ENCODE peak calls at places on chromosomes 4 and X, in nine cellular contexts. B, S, P, R, Y, F, D, M and I are unnamed samples. For H3K4me1, the result is how much of the 10 kb centered on the place peaks cover.

GRCh38 chr4:3445829-3446545 is 4.2 kb downstream of the HGFAC start:
- DNase-seq in B (no peak), S (no peak), P (no peak), R (no peak), Y (no peak), F (no peak), D (no peak), M (no peak), I (no peak)

GRCh38 chr4:83890816-83891215 is 354.9 kb downstream of the GPAT3 start:
- DNase-seq in B (peak), S (no peak), P (no peak), R (no peak), Y (no peak), F (no peak), D (no peak), M (no peak), I (peak)

GRCh38 chrX:120795301-120795700 is 80.4 kb downstream of the CT47B1 start:
- DNase-seq in B (no peak), S (no peak), P (no peak), R (peak), Y (no peak), F (no peak), D (no peak), M (no peak), I (peak)

GRCh38 chrX:52216541-52216940 is 31.9 kb downstream of the MAGED4 start:
- DNase-seq in B (no peak), S (no peak), P (no peak), R (no peak), Y (no peak), F (no peak), D (no peak), M (no peak), I (no peak)

GRCh38 chrX:129786210-129786651 is 6.5 kb downstream of the SASH3 start:
- DNase-seq in B (no peak), S (no peak), P (no peak), R (no peak), Y (no peak), F (no peak), D (no peak), M (no peak), I (no peak)

GRCh38 chr4:60683953-60684352 is 516.2 kb upstream of the ADGRL3 start:
- DNase-seq in B (no peak), S (no peak), P (no peak), R (no peak), Y (no peak), F (peak), D (no peak), M (no peak), I (peak)

GRCh38 chr4:65502151-65502691 is 168.1 kb downstream of the EPHA5 start:
- DNase-seq in B (no peak), S (no peak), P (no peak), R (peak), Y (no peak), F (no peak), D (no peak), M (no peak), I (peak)

GRCh38 chr4:70979445-70980008 is 13.9 kb upstream of the DCK start:
- DNase-seq in B (no peak), S (no peak), P (no peak), R (peak), Y (no peak), F (no peak), D (no peak), M (no peak), I (no peak)

GRCh38 chr4:182914357-182914756 is 2.8 kb downstream of the DCTD start:
- DNase-seq in B (no peak), S (no peak), P (no peak), R (no peak), Y (no peak), F (no peak), D (no peak), M (no peak), I (no peak)

GRCh38 chrX:129717902-129718301 is 20.9 kb upstream of the XPNPEP2 start:
- DNase-seq in B (no peak), S (no peak), P (no peak), R (no peak), Y (no peak), F (peak), D (no peak), M (no peak), I (peak)

GRCh38 chr4:152369203-152369902 is 166.5 kb downstream of the FBXW7 start:
- DNase-seq in B (no peak), S (no peak), P (no peak), R (no peak), Y (no peak), F (no peak), D (no peak), M (no peak), I (no peak)

GRCh38 chr4:39319678-39320077 is 46.5 kb downstream of the RFC1 start:
- DNase-seq in B (peak), S (no peak), P (peak), R (peak), Y (no peak), F (peak), D (no peak), M (peak), I (peak)

GRCh38 chr4:13523105-13523477 is 21.2 kb downstream of the NKX3-2 start:
- DNase-seq in B (no peak), S (no peak), P (no peak), R (no peak), Y (no peak), F (no peak), D (no peak), M (no peak), I (no peak)

GRCh38 chr4:107579099-107579498 is 140.9 kb downstream of the PAPSS1 start:
- DNase-seq in B (no peak), S (no peak), P (peak), R (no peak), Y (no peak), F (no peak), D (no peak), M (no peak), I (no peak)

GRCh38 chr4:52266537-52267137 is 215.5 kb downstream of the SPATA18 start:
- DNase-seq in B (no peak), S (no peak), P (no peak), R (no peak), Y (peak), F (no peak), D (no peak), M (no peak), I (no peak)

GRCh38 chr4:113146876-113147358 is 97.5 kb downstream of the ANK2 start:
- DNase-seq in B (no peak), S (no peak), P (no peak), R (peak), Y (no peak), F (peak), D (no peak), M (no peak), I (peak)

GRCh38 chr4:1218892-1219552 is 29.9 kb downstream of the CTBP1 start:
- DNase-seq in B (no peak), S (no peak), P (no peak), R (no peak), Y (no peak), F (no peak), D (no peak), M (no peak), I (no peak)

GRCh38 chr4:2927016-2927695 is 36.0 kb downstream of the NOP14 start:
- DNase-seq in B (no peak), S (no peak), P (no peak), R (no peak), Y (no peak), F (no peak), D (no peak), M (no peak), I (no peak)

GRCh38 chr4:10058371-10058770 is 37.1 kb upstream of the SLC2A9 start:
- DNase-seq in B (no peak), S (no peak), P (no peak), R (no peak), Y (no peak), F (no peak), D (no peak), M (no peak), I (no peak)

GRCh38 chr4:5500165-5500564 is 208.2 kb downstream of the EVC2 start:
- DNase-seq in B (no peak), S (no peak), P (no peak), R (no peak), Y (no peak), F (peak), D (no peak), M (peak), I (peak)

GRCh38 chr4:96186593-96186992 is 346.7 kb downstream of the PDHA2 start:
- DNase-seq in B (no peak), S (no peak), P (no peak), R (no peak), Y (peak), F (no peak), D (no peak), M (no peak), I (no peak)

GRCh38 chr4:95516528-95517011 is 32.2 kb downstream of the UNC5C start:
- DNase-seq in B (no peak), S (no peak), P (peak), R (no peak), Y (no peak), F (peak), D (no peak), M (no peak), I (no peak)

GRCh38 chr4:89704651-89705395 is 132.1 kb downstream of the SNCA start:
- DNase-seq in B (no peak), S (no peak), P (no peak), R (no peak), Y (no peak), F (no peak), D (no peak), M (no peak), I (no peak)

GRCh38 chrX:112048707-112049106 is 33.9 kb downstream of the TRPC5 start:
- DNase-seq in B (no peak), S (peak), P (no peak), R (no peak), Y (peak), F (no peak), D (peak), M (no peak), I (no peak)

GRCh38 chrX:15751160-15751819 is 13.2 kb downstream of the CA5B start:
- DNase-seq in B (no peak), S (no peak), P (no peak), R (peak), Y (no peak), F (peak), D (no peak), M (no peak), I (peak)

GRCh38 chrX:15755091-15755490 is 17.0 kb downstream of the CA5B start:
- DNase-seq in B (no peak), S (no peak), P (peak), R (no peak), Y (no peak), F (no peak), D (no peak), M (no peak), I (no peak)

GRCh38 chrX:15749642-15750610 is 11.9 kb downstream of the CA5B start:
- DNase-seq in B (no peak), S (no peak), P (no peak), R (peak), Y (no peak), F (peak), D (no peak), M (no peak), I (peak)

GRCh38 chrX:15747626-15748173 is 9.6 kb downstream of the CA5B start:
- DNase-seq in B (no peak), S (no peak), P (no peak), R (no peak), Y (peak), F (no peak), D (peak), M (no peak), I (no peak)

GRCh38 chrX:15750611-15751159 is 12.6 kb downstream of the CA5B start:
- DNase-seq in B (no peak), S (no peak), P (no peak), R (no peak), Y (no peak), F (no peak), D (no peak), M (no peak), I (peak)
- H3K27ac ChIP-seq in B (no peak), S (no peak), P (no peak), R (no peak), Y (no peak), F (peak), D (no peak), M (no peak), I (peak)

DNA sequence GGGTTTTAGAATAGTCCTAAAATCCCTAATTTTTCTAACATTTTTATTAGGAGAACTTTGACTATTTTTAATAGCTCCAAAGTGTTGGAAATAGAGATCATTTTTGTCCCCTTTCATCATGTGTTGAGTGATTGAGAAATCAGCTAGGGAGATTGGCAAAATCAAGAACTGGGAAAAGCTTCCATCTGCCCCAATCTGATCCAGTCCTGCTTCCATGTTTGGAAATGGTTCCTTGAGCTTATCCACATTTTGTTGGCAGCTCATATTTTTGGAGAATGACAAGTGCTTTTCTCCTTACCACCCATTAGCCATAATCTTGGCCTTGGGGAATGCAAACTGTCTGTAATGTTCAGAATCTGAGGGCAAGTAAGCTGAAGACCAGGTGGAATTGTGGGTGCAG is 73.9 kb downstream of the SYNPO2 start:
- DNase-seq in B (no peak), S (no peak), P (no peak), R (no peak), Y (no peak), F (no peak), D (no peak), M (no peak), I (no peak)
- H3K4me1 ChIP-seq in B (under half), S (under half), P (under half), R (under half), Y (under half), F (under half), D (under half), M (under half), I (under half)

GRCh38 chr4:19835429-19835828 is 416.3 kb upstream of the SLIT2 start:
- DNase-seq in B (no peak), S (no peak), P (no peak), R (no peak), Y (no peak), F (no peak), D (no peak), M (no peak), I (no peak)

GRCh38 chr4:19832388-19832787 is 419.3 kb upstream of the SLIT2 start:
- DNase-seq in B (no peak), S (no peak), P (no peak), R (no peak), Y (no peak), F (peak), D (no peak), M (no peak), I (peak)

DNA sequence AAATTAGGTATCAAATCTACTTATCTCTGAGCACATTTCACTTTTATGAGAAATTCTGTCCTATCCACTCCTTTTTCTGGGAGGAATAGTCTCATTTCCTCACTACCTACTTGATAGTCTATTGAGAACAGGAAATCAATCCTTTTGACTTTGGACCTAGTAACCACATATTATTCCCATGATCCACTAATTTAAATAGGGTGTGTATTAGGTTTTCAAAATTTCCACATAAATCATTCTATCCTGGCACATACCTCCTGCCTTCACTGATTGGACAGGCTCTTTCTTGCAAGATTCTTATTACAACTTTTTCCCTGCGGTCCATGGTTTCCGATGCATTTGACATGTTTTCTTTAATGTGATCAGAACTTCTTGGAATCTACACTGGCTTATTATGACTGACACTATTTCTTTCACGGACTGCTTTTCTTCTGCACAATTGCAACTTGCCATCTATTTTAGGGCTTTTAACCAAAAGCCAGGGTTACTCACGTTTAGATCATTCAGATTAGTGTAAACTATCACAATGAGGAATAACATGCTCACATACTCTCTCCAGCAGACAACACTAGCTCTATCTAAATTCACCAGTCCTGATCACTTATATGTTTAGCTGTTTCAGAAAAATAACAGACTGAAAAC is 419.9 kb upstream of the SLIT2 start:
- DNase-seq in B (no peak), S (no peak), P (no peak), R (no peak), Y (no peak), F (peak), D (no peak), M (no peak), I (peak)
- H3K4me2 ChIP-seq in B (no peak), S (no peak), P (no peak), R (no peak), Y (no peak), F (peak), D (no peak), M (no peak), I (peak)

DNA sequence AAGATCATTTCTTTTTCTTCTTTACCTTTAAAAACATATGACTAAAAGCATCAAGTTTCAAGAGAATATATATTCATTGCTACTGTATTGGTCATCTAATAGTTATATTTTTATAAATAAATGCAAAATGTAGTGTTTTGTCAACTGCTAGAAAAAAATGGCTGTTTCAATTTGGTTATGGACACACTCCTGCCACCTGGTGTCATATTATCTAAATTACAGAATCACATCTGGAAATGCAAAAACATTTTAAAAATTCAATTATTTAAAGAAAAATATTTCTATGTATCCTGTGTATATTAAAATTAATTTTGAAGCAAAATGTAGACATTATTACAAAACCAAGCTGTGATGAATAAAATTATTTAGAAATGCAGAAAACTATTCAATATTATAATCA is 329.4 kb upstream of the PCDH18 start:
- DNase-seq in B (no peak), S (no peak), P (peak), R (peak), Y (peak), F (peak), D (peak), M (no peak), I (peak)
- H3K27ac ChIP-seq in B (no peak), S (no peak), P (no peak), R (no peak), Y (no peak), F (no peak), D (no peak), M (no peak), I (no peak)

GRCh38 chr4:102826105-102826889 is 1.1 kb downstream of the UBE2D3 start:
- DNase-seq in B (no peak), S (no peak), P (no peak), R (no peak), Y (no peak), F (no peak), D (peak), M (no peak), I (no peak)

GRCh38 chr4:102824398-102824797 is 3.0 kb downstream of the UBE2D3 start:
- DNase-seq in B (no peak), S (no peak), P (no peak), R (no peak), Y (no peak), F (peak), D (no peak), M (no peak), I (peak)

GRCh38 chr4:102823897-102824296 is 3.5 kb downstream of the UBE2D3 start:
- DNase-seq in B (no peak), S (no peak), P (no peak), R (no peak), Y (no peak), F (peak), D (no peak), M (no peak), I (peak)

GRCh38 chr4:102826890-102827673 is at the start of gene UBE2D3:
- DNase-seq in B (peak), S (peak), P (peak), R (peak), Y (peak), F (peak), D (peak), M (peak), I (peak)

DNA sequence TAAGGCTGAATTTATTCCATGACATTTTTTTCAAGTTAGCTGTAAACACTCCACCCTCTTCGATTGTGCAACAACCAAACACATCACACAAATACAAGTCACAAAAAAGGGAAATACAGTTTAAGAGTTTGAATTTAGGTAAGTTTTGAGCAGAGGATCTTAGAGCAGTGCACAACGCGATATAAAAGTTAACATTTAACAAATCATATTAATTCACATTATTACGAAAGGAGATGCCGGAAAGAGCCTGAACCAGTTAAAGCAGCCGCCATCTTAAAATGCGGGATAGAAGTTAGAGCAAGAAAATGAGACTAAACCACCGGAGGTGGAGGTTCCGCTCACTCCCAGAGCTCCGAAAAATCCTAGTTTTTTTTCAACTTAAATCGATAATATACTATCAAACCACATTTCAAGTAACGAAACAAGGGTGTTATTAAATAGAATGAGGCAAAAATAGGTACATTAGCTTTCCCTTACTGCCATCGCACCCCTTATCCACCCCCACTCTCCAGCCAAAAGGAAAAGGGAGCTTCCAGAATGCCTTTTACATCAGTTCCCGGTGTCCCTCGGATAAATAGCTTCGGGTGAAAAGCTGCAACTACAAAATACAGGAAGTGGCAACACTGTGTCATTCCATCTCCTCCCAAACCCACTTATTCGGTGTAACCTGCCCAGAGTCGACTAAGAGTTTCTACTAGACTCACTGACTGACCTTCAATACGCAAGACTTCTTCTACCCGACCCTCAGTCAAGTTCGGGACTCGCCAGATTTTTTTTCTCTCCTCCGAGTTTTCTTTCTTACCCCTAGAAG is 1.9 kb downstream of the UBE2D3 start:
- DNase-seq in B (no peak), S (peak), P (peak), R (peak), Y (peak), F (peak), D (peak), M (no peak), I (peak)
- H3K4me1 ChIP-seq in B (under half), S (under half), P (under half), R (under half), Y (under half), F (under half), D (under half), M (under half), I (under half)

DNA sequence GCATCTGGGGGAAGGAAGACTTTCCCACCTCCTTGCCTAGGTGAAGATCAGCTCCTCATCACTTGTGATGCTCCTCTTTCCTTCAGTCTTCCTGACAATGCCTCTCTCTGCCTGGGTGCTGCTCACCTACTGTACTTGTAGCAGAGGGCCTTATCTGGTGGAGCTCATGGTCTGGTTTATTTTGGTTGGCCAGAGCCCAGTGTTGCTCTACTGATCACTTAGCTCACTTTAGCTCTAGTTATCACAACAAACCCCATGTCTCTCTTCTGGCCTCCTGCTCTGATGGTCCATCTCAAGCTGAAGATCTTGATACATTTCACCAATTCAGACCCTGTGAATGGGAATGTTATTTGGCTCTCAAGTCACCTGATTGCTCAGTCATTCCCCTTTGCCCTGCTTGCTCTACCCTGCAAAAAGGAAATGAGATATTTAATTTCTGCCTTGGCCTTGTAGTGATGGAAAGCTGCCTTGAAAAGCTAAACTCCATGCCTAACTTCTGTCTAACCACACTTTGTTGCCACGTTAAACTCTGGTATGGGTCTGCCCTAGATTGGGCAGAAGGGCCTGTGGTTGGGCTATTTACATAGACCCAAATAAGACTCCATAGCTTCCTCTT is 30.3 kb upstream of the ADH1C start:
- DNase-seq in B (no peak), S (no peak), P (no peak), R (no peak), Y (no peak), F (peak), D (no peak), M (no peak), I (no peak)
- H3K4me2 ChIP-seq in B (no peak), S (no peak), P (no peak), R (no peak), Y (no peak), F (no peak), D (no peak), M (no peak), I (no peak)